ENCODE peak calls at places on chromosomes 16 and 17, in six cellular contexts. L is H1, F is HepG2, J is SK-N-SH, A is GM12878, P is K562. G is an unnamed sample.
A peak's percentile ranks its signal among the peaks of the same experiment; 100 is the strongest.

GRCh38 chr17:18327556-18327955 is 12.5 kb downstream of the SMCR8 start:
- DNase-seq in A (no peak), F (no peak), L (no peak), P (no peak), J (no peak), G (no peak)

GRCh38 chr17:28871056-28871579 is 16.3 kb downstream of the ERAL1 start:
- DNase-seq in J (no peak), L (no peak), P (no peak), A (peak; percentile 79), F (no peak), G (no peak)

GRCh38 chr16:9516444-9516843 is 425.0 kb downstream of the HAPSTR1 start:
- DNase-seq in F (no peak), J (no peak), L (no peak), P (no peak), A (no peak), G (no peak)

GRCh38 chr17:42039794-42040763 is 10.3 kb downstream of the C17orf113 start:
- DNase-seq in P (no peak), J (no peak), F (no peak), L (no peak), A (no peak), G (no peak)

GRCh38 chr17:8420041-8420934 is 15.4 kb upstream of the NDEL1 start:
- DNase-seq in P (peak; percentile 72), L (no peak), J (peak; percentile 72), F (peak; percentile 97), A (no peak), G (no peak)

GRCh38 chr17:77456951-77457548 is 316.3 kb downstream of the SEC14L1 start:
- DNase-seq in A (no peak), P (no peak), J (no peak), F (no peak), L (no peak), G (no peak)

GRCh38 chr17:78365561-78366108 is 5.8 kb upstream of the SOCS3 start:
- DNase-seq in J (no peak), P (no peak), L (peak; percentile 85), F (peak; percentile 68), A (no peak), G (no peak)

GRCh38 chr17:52824542-52824941 is 666.0 kb upstream of the CA10 start:
- DNase-seq in F (peak; percentile 59), L (no peak), P (no peak), A (no peak), J (no peak), G (no peak)

GRCh38 chr16:53484542-53484941 is 18.5 kb downstream of the AKTIP start:
- DNase-seq in J (no peak), L (no peak), P (no peak), F (no peak), A (no peak), G (no peak)

GRCh38 chr16:68426355-68426652 is 22.0 kb downstream of the SMPD3 start:
- DNase-seq in F (no peak), A (no peak), L (no peak), J (no peak), P (no peak), G (no peak)
- TF ChIP-seq GABPA in F (no peak), A (no peak), L (no peak), J (no peak), P (no peak), G (no peak)

GRCh38 chr17:50057521-50057991 is 1.6 kb downstream of the ITGA3 start:
- DNase-seq in A (no peak), F (no peak), P (no peak), J (no peak), L (no peak), G (no peak)
- TF ChIP-seq POLR2AphosphoS5 in A (no peak), F (no peak), P (no peak), J (no peak), L (no peak), G (no peak)

DNA sequence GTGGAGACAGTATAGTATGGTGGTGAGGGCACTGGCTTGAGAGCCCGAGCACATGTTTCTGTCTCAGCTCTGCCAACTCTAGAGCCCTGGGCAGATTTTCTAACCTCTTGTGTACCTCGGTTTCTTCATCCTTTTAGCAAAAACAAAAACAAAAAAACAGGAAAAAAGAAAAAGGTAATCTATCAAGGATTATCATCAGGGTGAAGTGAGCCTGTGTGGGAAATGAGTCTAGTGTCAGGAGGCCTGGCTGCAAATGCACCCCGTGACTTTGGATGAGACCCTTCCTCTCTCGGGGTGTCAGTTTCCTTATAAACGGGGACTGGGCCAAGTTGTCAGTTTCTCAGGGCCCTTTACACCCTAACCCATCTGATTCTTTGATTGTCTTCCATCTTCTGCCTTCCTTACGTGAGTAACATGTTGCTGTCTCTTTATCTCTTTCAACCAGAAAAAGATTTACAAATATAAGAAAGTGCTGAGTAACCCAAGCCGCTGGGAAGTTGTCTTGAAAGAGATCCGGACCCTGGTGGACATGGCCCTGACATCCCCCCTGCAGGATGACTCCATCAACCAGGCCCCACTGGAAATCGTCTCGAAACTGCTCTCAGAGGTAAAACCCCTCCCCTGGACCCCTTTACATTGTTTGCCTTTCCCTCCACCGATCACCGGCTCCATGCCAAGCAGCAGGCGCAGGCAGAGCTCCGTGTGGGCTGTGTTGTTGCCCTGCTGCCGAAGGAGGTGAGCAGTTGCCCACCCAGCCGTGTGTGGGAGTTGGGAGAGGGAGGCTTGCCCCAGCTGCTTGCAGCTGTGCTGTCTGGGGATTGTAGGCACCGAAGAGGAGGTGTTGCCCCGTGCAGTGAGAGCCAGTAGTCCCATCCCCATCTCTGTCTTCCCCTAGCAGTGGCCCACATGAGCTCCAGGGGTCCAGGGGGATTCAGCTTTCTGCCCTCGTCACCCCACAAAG is 127.1 kb upstream of the PLCG2 start:
- DNase-seq in F (no peak), A (no peak), J (no peak), L (no peak), P (peak; percentile 83), G (no peak)
- H3K4me3 ChIP-seq in F (no peak overlapping the region), A (no peak overlapping the region), J (no peak overlapping the region), L (no peak overlapping the region), P (no peak overlapping the region), G (no peak overlapping the region)

DNA sequence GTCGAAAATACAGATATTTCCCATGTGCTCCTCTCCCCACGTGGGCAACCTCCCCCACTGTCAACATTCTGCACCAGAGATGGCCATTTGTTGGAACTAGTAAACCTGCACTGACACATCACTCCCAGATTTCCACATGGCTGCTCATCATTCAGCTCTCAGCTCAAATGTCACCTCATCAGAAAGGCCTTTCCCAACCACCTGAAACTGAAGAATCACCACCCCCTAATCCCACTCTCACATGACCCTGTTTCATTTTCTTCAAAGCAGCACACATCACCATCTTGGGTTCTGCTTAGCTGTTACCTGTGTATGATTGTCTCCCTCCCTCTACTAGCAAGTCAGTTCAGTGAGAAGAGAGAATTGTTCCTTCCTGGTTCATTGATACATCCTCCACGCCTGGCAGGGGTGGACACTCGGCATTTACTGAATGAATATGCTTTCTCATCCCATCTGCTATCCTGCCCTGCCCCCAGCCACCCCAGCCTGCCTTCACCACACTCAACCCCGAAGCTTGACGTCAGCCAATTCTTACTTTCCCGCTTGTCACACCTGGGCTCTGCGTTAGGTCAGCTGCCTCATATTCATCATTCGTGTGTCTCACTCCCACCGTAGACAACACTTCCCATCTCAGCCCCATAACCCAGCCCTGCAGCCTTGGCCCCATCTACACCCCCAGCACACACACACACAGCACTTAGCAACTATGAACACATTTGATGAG is 1.5 kb downstream of the C17orf114 start:
- DNase-seq in F (no peak), L (no peak), J (no peak), P (no peak), A (no peak), G (no peak)
- TF ChIP-seq GABPA in F (no peak), L (no peak), J (no peak), P (no peak), A (no peak), G (no peak)

DNA sequence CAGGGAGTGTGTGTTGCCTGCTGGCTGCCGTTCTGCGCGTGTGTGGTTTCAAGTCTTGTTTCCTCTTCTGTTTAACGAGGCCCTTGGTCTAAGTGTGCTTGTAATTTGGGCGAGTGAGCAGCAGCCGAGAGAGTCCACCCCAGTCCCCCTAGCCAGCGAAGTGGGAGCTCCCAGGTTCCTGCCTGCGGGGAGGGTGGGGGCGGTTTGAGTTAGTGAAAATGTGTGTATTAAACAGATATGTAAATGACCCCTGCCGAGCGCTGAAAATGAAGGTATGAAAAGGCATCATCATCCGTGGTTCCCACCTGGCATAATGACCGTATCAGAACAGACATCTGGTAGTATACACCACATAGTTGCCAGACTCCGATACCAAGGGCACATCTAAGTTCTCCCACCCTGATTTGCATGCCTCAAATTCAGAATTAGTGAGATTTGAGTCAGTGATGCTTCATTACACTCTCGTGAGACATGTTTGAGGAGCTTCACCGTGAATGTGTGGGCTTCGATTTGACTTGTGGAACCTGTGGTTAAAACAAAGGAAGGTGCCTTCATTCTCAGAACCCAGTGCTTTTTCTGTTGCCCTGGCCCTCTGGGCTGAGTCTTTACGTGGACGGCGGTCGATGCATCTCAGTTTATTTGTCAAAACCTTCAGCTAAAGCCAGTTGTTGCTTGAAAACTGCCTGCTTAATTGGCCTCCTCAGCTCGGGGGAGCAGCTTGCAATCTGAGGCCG is 114.4 kb upstream of the CHMP6 start:
- DNase-seq in F (no peak), J (no peak), P (no peak), A (peak; percentile 99), L (no peak), G (no peak)
- TF ChIP-seq POLR2AphosphoS5 in F (no peak), J (no peak), P (no peak), A (peak; percentile 44), L (no peak), G (no peak)

GRCh38 chr17:40330850-40331470 is 22.0 kb downstream of the RARA start:
- DNase-seq in P (no peak), L (no peak), A (no peak), J (no peak), F (no peak), G (no peak)
- H3K4me3 ChIP-seq in P (no peak overlapping the region), L (no peak overlapping the region), A (no peak overlapping the region), J (no peak overlapping the region), F (no peak overlapping the region), G (no peak overlapping the region)

G was measured in HL-60.